ENCODE peak calls at places on chromosome 19, in six cellular contexts. I is tibial artery, P is HepG2, M is Panc1, H is neuronal stem cell, X is A549. N is an unnamed sample. For H3K4me1, the result is how much of the 10 kb centered on the place peaks cover.

GRCh38 chr19:33094504-33095067 is 13.6 kb downstream of the GPATCH1 start:
- DNase-seq in M (no peak), X (no peak), H (no peak), P (no peak), I (no peak), N (no peak)

GRCh38 chr19:41811036-41811435 is 14.6 kb downstream of the CEACAM3 start:
- DNase-seq in P (no peak), M (no peak), I (no peak), H (no peak), X (no peak), N (no peak)

GRCh38 chr19:29610574-29611271 is 4.6 kb downstream of the POP4 start:
- DNase-seq in P (peak), I (peak), H (peak), M (peak), X (peak), N (peak)

GRCh38 chr19:44109458-44109857 is 3.7 kb upstream of the ZNF225 start:
- DNase-seq in M (no peak), P (no peak), I (no peak), H (no peak), X (no peak), N (no peak)

GRCh38 chr19:6060600-6061391 is 49.5 kb downstream of the RFX2 start:
- DNase-seq in P (no peak), I (peak), H (no peak), M (no peak), X (no peak), N (peak)

GRCh38 chr19:38793186-38793585 is 4.2 kb downstream of the LGALS7B start:
- DNase-seq in M (no peak), X (no peak), P (no peak), H (no peak), I (no peak), N (no peak)

GRCh38 chr19:51002101-51002532 is 713 bp upstream of the KLK8 start:
- DNase-seq in P (no peak), X (no peak), I (no peak), M (no peak), H (no peak), N (no peak)

GRCh38 chr19:6070179-6071102 is 39.9 kb downstream of the RFX2 start:
- DNase-seq in I (peak), P (no peak), X (no peak), H (no peak), M (no peak), N (no peak)

GRCh38 chr19:4555657-4556561 is 3.6 kb downstream of the SEMA6B start:
- DNase-seq in P (no peak), X (peak), M (no peak), H (no peak), I (no peak), N (peak)

GRCh38 chr19:32662186-32662585 is 12.8 kb downstream of the ANKRD27 start:
- DNase-seq in M (no peak), I (no peak), X (no peak), H (no peak), P (no peak), N (no peak)

GRCh38 chr19:55681131-55682087 is 6.4 kb downstream of the EPN1 start:
- DNase-seq in M (no peak), P (no peak), H (no peak), X (no peak), I (no peak), N (no peak)

GRCh38 chr19:18849838-18850400 is 18.2 kb downstream of the UPF1 start:
- DNase-seq in H (no peak), I (no peak), M (no peak), X (no peak), P (no peak), N (no peak)

GRCh38 chr19:55165952-55166529 is 372 bp downstream of the DNAAF3 start:
- DNase-seq in I (no peak), H (peak), X (peak), M (peak), P (peak), N (peak)

GRCh38 chr19:10104665-10105221 is 1.4 kb upstream of the PPAN start:
- DNase-seq in M (no peak), P (no peak), X (no peak), H (no peak), I (no peak), N (no peak)

GRCh38 chr19:30227661-30228112 is 144.5 kb upstream of the ZNF536 start:
- DNase-seq in M (no peak), X (peak), H (peak), P (peak), I (no peak), N (peak)

GRCh38 chr19:33758541-33759013 is 38.1 kb upstream of the KCTD15 start:
- DNase-seq in I (no peak), P (no peak), H (no peak), M (no peak), X (peak), N (no peak)

GRCh38 chr19:29583196-29584006 is 22.7 kb upstream of the POP4 start:
- DNase-seq in M (no peak), P (no peak), H (no peak), I (no peak), X (no peak), N (no peak)

GRCh38 chr19:44007473-44007872 is 4.7 kb downstream of the ZNF230 start:
- DNase-seq in I (no peak), P (no peak), H (no peak), X (no peak), M (no peak), N (no peak)

GRCh38 chr19:35328851-35329285 is at the start of gene CD22:
- DNase-seq in I (no peak), X (no peak), M (no peak), H (no peak), P (no peak), N (no peak)

GRCh38 chr19:55095260-55096060 is 19.8 kb downstream of the EPS8L1 start:
- DNase-seq in M (no peak), P (no peak), H (no peak), X (no peak), I (no peak), N (no peak)

GRCh38 chr19:27654266-27654990 is 1558.5 kb downstream of the UQCRFS1 start:
- DNase-seq in P (no peak), M (no peak), I (no peak), X (no peak), H (no peak), N (no peak)

GRCh38 chr19:49151339-49152217 is 3.6 kb downstream of the HRC start:
- DNase-seq in M (peak), I (peak), H (no peak), P (no peak), X (peak), N (peak)
- H3K4me1 ChIP-seq in M (under half), I (under half), H (under half), P (half or more), X (under half), N (under half)

DNA sequence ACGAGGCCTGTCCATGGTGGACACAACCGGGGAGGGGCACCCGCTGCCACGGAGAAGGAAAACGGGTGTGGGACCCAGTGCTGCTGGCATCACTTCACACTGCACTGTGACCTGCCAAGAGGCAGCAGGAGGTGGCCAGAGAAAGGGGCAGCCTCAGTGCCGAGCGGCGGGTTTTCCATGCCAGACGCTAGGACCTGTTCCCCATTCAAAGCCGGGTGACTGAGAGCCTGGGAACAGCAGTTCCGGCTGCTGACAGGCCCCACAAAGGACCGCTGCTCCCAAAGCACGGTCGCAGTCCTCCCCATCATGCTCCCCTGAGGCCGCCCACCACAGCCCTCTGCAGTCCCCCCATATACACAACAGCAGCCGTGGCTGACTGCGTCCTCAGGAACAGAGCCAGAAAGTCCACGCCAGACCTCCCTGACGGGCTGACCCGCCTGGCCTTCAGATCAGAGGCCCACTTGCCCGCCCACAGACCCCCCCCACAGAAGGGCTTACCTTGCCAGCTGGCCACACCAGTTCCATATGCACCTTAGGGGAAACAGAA is 5.4 kb downstream of the AKAP8 start:
- DNase-seq in X (no peak), M (no peak), P (no peak), H (no peak), I (no peak), N (no peak)
- H3K4me3 ChIP-seq in X (no peak), M (no peak), P (no peak), H (no peak), I (no peak), N (no peak)

DNA sequence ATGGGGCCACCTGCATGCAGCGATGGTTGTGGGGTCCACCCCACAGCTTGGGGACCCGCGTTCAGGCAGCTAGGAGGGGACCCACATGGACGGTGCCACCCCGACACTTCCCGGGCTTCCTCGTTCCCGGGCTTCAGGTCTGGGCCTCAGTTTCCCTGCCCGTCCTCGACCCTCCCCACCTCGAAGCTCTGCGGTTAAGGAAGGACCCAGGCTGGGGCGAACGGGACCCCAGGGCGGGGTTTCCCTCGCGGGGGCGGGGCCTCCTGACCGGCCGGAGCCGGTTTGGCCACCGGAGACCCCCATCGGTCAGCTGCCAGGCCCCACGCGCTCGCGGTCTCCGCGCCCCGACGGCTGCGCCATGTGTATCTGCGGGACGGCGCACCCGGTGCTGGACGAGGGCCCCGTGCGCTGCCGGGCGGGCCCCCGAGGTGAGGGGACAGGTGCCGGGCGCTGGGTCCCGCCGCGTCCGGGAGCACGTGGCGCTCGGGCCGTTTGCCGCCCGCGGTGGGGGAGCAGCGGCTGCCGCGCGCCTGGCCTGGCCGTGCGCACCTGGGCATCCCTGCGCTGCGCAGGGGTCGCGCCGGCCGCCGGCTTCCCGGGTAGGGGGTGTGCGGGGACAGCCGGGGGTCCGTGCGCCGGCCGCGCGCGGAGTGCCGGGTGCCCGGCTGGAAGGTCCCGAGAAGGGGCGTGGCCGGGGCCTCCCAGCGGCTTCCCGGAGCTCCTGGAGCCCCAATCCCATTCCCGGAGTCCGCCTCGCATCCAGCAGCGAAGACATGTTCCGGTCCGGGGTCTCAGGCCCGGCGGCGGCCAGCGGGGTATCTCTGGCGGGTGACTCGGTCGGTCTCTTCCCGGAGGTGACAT is 4.2 kb downstream of the ARHGAP45 start:
- DNase-seq in M (no peak), H (no peak), X (no peak), P (no peak), I (no peak), N (no peak)
- H3K4me1 ChIP-seq in M (under half), H (under half), X (under half), P (under half), I (under half), N (under half)

DNA sequence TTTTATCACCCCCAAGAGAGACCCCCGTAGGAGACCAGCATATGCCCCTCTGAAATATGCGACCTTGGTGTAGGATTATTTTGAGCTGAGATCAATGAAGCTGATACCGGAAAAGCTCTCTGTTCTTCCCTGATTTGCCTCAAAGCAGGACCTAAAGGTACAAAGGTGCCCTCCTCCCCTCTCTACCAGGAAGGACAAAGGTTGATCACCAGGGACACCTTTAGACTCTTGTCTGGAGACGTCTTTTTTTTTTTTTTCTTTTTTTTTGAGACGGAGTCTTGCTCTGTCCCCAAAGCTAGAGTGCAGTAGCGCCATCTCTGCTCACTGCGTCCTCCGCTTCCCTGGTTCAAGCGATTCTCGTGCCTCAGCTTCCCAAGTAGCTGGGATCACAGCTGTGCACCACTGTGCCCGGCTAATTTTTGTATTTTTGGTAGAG is 792 bp upstream of the PEX11G start:
- DNase-seq in M (no peak), H (no peak), I (no peak), X (no peak), P (no peak), N (no peak)
- H3K4me3 ChIP-seq in M (peak), H (no peak), I (peak), X (no peak), P (no peak), N (peak)

GRCh38 chr19:40412866-40413265 is 312 bp downstream of the PRX start:
- DNase-seq in M (no peak), X (no peak), I (no peak), P (no peak), H (no peak), N (no peak)
- H3K4me1 ChIP-seq in M (under half), X (under half), I (under half), P (half or more), H (under half), N (under half)

DNA sequence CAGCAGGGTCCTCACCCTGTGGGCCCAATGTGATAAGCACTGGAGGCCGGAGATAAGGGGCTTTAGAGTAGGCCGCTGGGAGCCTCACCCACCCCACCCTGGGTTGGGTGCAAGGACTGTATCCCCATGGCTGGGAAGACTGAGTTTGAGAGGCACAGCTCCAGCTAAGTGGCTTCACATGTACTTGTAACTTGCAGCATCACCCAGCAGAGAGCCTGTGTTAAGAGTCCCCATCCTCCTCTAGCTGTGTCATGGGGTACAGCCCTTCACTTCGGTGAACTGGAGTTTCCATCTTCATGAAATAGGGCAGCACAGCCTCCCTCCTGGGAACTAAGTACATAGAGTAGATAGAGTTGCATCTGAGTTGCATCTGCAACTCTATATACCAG is 1.3 kb downstream of the PRDX2 start:
- DNase-seq in H (no peak), I (no peak), M (no peak), X (no peak), P (no peak), N (no peak)
- H3K4me3 ChIP-seq in H (peak), I (no peak), M (no peak), X (no peak), P (peak), N (peak)

DNA sequence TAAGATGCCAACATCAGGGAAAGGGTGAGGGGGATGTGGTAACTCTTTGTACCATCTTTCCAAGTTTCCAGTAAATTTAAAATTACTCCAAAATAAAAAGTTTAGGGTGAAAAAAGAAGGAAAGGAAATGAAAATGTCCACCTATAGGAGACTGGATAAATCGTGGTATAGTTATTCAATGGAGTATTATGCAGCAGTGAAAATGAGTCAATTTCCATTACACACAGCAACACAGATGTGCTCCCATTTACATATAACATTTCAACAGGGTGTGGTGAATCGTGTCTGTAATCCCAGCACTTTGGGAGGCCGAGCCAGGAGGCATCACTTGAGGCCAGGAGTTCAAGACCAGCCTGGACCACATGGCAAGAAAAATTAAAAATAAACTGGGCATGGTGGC is 7.4 kb upstream of the ZNF541 start:
- DNase-seq in P (no peak), I (no peak), X (no peak), H (no peak), M (no peak), N (no peak)
- H3K4me1 ChIP-seq in P (under half), I (under half), X (under half), H (under half), M (under half), N (under half)